ENCODE peak calls at places on chromosome 16, in seven cellular contexts. W is esophagus squamous epithelium, R is GM06990, C is left lung, X is AG09309, G is uterus, Q is transverse colon. U is an unnamed sample.

GRCh38 chr16:4117250-4117578 is 972 bp upstream of the ADCY9 start:
- DNase-seq in W (no peak), R (no peak), C (no peak), X (no peak), G (no peak), Q (no peak), U (no peak)

GRCh38 chr16:81716478-81717210 is 62.4 kb upstream of the PLCG2 start:
- DNase-seq in W (no peak), R (no peak), C (no peak), X (no peak), G (no peak), Q (no peak), U (no peak)

GRCh38 chr16:57042157-57043111 is 49.9 kb upstream of the CPNE2 start:
- DNase-seq in W (no peak), R (peak), C (no peak), X (no peak), G (no peak), Q (peak), U (no peak)

GRCh38 chr16:87780385-87780989 is 14.7 kb upstream of the KLHDC4 start:
- DNase-seq in W (no peak), R (peak), C (no peak), X (no peak), G (no peak), Q (peak), U (no peak)

GRCh38 chr16:66359012-66359411 is 7.5 kb upstream of the CDH5 start:
- DNase-seq in W (no peak), R (no peak), C (no peak), X (peak), G (no peak), Q (no peak), U (no peak)

GRCh38 chr16:11682655-11683096 is 14.4 kb downstream of the SNN start:
- DNase-seq in W (no peak), R (no peak), C (no peak), X (peak), G (no peak), Q (no peak), U (peak)

GRCh38 chr16:73125860-73126259 is 77.9 kb upstream of the ZFHX3 start:
- DNase-seq in W (no peak), R (no peak), C (no peak), X (no peak), G (no peak), Q (no peak), U (peak)

GRCh38 chr16:64865037-64865696 is 256.7 kb downstream of the CDH11 start:
- DNase-seq in W (no peak), R (no peak), C (no peak), X (no peak), G (no peak), Q (no peak), U (no peak)

GRCh38 chr16:79334127-79334526 is 266.4 kb downstream of the MAF start:
- DNase-seq in W (no peak), R (no peak), C (no peak), X (no peak), G (no peak), Q (peak), U (no peak)

GRCh38 chr16:58461056-58461455 is 38.9 kb upstream of the NDRG4 start:
- DNase-seq in W (no peak), R (no peak), C (no peak), X (no peak), G (no peak), Q (no peak), U (no peak)

GRCh38 chr16:87658564-87659225 is 56.4 kb downstream of the JPH3 start:
- DNase-seq in W (no peak), R (no peak), C (no peak), X (no peak), G (no peak), Q (no peak), U (no peak)

GRCh38 chr16:76777721-76778120 is 413.3 kb upstream of the MON1B start:
- DNase-seq in W (no peak), R (no peak), C (no peak), X (no peak), G (no peak), Q (no peak), U (no peak)

GRCh38 chr16:65120811-65121721 is 797 bp downstream of the CDH11 start:
- DNase-seq in W (no peak), R (no peak), C (peak), X (no peak), G (peak), Q (no peak), U (no peak)

GRCh38 chr16:84683691-84684591 is 15.9 kb upstream of the USP10 start:
- DNase-seq in W (no peak), R (no peak), C (no peak), X (no peak), G (no peak), Q (no peak), U (no peak)

GRCh38 chr16:35559911-35560636 is 2100.7 kb downstream of the TP53TG3F start:
- DNase-seq in W (no peak), R (no peak), C (no peak), X (no peak), G (no peak), Q (no peak), U (no peak)

GRCh38 chr16:56317998-56318912 is 107.1 kb downstream of the AMFR start:
- DNase-seq in W (no peak), R (peak), C (peak), X (peak), G (peak), Q (peak), U (no peak)

GRCh38 chr16:61295311-61295710 is 740.9 kb downstream of the CDH8 start:
- DNase-seq in W (no peak), R (no peak), C (no peak), X (no peak), G (no peak), Q (no peak), U (no peak)

GRCh38 chr16:30184430-30185140 is 1.2 kb downstream of the CORO1A start:
- DNase-seq in W (no peak), R (no peak), C (peak), X (no peak), G (peak), Q (peak), U (no peak)

GRCh38 chr16:55506708-55507107 is 2.2 kb upstream of the LPCAT2 start:
- DNase-seq in W (no peak), R (no peak), C (no peak), X (no peak), G (no peak), Q (no peak), U (no peak)

GRCh38 chr16:25031132-25031440 is 15.9 kb upstream of the ARHGAP17 start:
- DNase-seq in W (no peak), R (no peak), C (no peak), X (no peak), G (no peak), Q (no peak), U (no peak)
- H3K4me3 ChIP-seq in W (peak), R (peak), C (peak), X (no peak), G (peak), Q (no peak), U (peak)

DNA sequence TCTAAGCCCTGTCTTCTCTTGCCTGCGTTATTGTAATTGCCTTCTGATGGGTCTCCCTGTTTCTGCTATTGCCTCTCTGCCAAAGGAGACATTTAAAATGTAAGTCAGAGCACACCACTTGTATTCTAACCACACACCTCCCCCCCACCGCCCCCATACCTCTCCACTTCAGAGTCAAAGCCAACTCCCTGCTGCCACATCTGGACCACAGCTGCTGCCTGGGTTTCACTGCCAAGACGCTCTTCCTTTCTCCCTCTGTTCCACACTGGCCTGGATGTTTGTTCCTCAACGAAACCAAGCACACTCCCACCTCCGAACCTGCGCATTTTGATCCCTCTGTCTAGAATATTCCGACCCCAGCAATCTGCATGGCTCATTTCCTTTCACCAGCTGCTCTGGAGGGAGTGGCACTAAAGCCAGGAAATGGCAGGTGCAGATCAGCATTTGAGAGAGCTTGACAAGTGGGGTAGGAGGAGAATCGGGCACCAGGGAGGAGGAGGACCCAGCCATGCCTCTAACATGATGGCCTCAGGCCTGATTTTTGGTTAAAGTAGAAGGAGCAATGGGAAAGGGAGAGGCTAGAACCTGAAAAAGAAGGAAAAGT is 92.4 kb upstream of the HS3ST2 start:
- DNase-seq in W (no peak), R (no peak), C (no peak), X (no peak), G (no peak), Q (no peak), U (no peak)
- TF ChIP-seq CTCF in W (no peak), R (no peak), C (no peak), X (no peak), G (no peak), Q (no peak), U (no peak)

GRCh38 chr16:85901760-85902365 is 2.9 kb downstream of the IRF8 start:
- DNase-seq in W (no peak), R (no peak), C (no peak), X (no peak), G (no peak), Q (no peak), U (no peak)
- H3K4me3 ChIP-seq in W (no peak), R (peak), C (peak), X (no peak), G (no peak), Q (no peak), U (no peak)

DNA sequence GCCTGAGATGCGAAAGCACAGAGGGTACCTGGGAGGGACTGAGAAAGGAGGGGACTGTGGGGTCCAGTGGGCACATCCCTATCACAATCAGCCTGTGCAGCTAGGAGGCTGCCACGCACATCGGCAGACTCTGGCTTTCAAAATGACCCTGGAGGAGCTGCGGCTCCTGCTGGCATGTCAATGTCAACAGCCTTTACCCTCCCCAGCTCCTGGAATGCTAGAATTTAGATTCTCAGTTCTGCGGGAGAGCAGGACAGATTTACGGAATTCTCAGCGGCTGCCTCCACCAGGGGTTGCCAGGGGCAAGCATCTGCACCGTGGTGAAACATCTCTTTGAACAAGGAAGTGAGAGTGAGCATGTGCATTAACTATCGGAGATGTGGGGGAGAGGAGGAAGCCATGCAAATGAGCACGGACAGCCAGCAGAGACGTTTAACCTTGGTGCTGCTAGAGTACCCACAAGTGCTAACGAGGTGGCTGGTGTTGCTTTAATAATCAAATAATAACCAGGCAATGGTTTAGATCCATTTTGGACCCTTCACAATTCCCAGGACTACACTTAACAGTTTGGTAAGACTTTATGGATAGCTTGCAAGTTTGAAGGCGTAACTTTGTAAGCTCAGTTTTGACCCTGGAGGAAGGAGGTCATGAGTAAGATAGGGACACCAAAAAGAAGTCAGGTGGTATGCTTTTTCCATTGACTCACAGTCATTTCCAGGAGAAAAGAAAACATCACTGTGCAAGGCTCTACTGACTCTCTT is 54.1 kb downstream of the XYLT1 start:
- DNase-seq in W (no peak), R (peak), C (peak), X (no peak), G (no peak), Q (peak), U (no peak)
- TF ChIP-seq CTCF in W (no peak), R (peak), C (no peak), X (peak), G (peak), Q (no peak), U (no peak)

DNA sequence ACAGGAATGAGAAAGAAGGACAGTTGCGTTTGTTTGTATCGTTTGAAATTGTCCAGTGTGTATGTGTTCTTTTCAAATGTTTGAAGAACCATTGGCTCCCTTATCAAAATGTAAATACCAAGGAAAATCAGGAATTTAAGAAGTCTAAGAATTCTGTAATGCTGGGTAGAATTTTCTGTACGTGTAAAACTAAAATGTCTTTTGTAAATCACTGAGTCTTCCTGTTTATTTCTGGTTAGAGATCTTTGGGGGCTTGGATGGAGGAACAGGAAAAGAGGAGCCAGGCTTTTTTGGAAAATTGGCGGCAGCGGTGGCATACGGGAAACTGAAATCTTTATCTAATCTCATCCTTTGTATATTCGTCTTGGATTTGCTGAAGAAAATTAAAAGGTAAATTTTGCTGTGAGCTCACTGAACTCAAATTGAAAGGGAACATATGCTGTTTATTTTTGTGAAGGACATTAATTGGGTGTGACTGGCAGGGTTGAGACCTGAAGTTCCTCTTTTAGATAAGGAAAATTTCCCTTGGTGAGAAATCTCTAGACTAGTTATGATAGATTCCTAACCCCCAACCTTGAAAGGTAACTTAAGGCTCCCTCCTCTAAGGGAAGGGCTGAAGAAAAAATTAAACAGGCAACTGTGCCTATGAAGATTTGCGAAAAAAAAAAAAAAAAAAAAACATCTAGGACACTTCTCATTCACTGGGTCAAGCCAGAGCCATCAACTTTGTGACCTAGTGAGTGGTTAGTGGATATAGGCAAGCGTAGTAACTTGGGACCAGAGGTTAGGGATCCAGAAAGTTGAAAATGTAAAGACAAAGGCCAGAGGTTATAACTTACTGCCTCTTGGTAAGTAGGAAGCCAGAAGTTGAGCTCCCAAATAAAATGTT is 10.8 kb downstream of the TAT start:
- DNase-seq in W (no peak), R (peak), C (no peak), X (no peak), G (no peak), Q (no peak), U (no peak)
- H3K4me3 ChIP-seq in W (no peak), R (peak), C (peak), X (no peak), G (no peak), Q (no peak), U (no peak)

GRCh38 chr16:9447699-9448098 is 356.3 kb downstream of the HAPSTR1 start:
- DNase-seq in W (no peak), R (no peak), C (no peak), X (no peak), G (no peak), Q (no peak), U (no peak)

GRCh38 chr16:9446471-9447194 is 355.2 kb downstream of the HAPSTR1 start:
- DNase-seq in W (no peak), R (no peak), C (no peak), X (no peak), G (no peak), Q (no peak), U (no peak)

GRCh38 chr16:9449597-9449996 is 358.2 kb downstream of the HAPSTR1 start:
- DNase-seq in W (no peak), R (no peak), C (no peak), X (no peak), G (no peak), Q (no peak), U (no peak)

GRCh38 chr16:9443864-9444263 is 352.4 kb downstream of the HAPSTR1 start:
- DNase-seq in W (no peak), R (no peak), C (no peak), X (no peak), G (no peak), Q (no peak), U (no peak)

GRCh38 chr16:9447195-9447551 is 355.7 kb downstream of the HAPSTR1 start:
- DNase-seq in W (no peak), R (no peak), C (no peak), X (no peak), G (no peak), Q (no peak), U (no peak)
- TF ChIP-seq CTCF in W (no peak), R (no peak), C (no peak), X (no peak), G (no peak), Q (no peak), U (no peak)

GRCh38 chr16:2044541-2044940 is 3.1 kb downstream of the NTHL1 start:
- DNase-seq in W (no peak), R (no peak), C (no peak), X (no peak), G (no peak), Q (peak), U (no peak)
- H3K4me3 ChIP-seq in W (no peak), R (no peak), C (no peak), X (no peak), G (no peak), Q (no peak), U (no peak)